ENCODE peak calls at places on chromosome 15, in ten cellular contexts. Q is CD4-positive, alpha-beta T cell; G is lower leg skin; M is GM23338; C is spleen; O is body of pancreas; N is coronary artery; J is breast epithelium; Y is fibroblast of pulmonary artery; F is cardiac fibroblast. D is an unnamed sample.

GRCh38 chr15:101358895-101359294 is 63.8 kb upstream of the SNRPA1 start:
- DNase-seq in Q (no peak), G (peak), M (peak), C (no peak), O (no peak), N (no peak), J (no peak), Y (no peak), F (no peak), D (no peak)

GRCh38 chr15:69592954-69593353 is 140.3 kb downstream of the RPLP1 start:
- DNase-seq in Q (no peak), G (no peak), M (no peak), C (no peak), O (no peak), N (no peak), J (no peak), Y (no peak), F (no peak), D (no peak)

GRCh38 chr15:66255293-66255676 is 1.7 kb upstream of the MEGF11 start:
- DNase-seq in Q (no peak), G (no peak), M (no peak), C (no peak), O (no peak), N (no peak), J (no peak), Y (no peak), F (no peak), D (no peak)

GRCh38 chr15:95770191-95770590 is 560.3 kb upstream of the NR2F2 start:
- DNase-seq in Q (no peak), G (no peak), M (peak), C (no peak), O (no peak), N (no peak), J (no peak), Y (peak), F (peak), D (no peak)

GRCh38 chr15:58346361-58346760 is 85.4 kb upstream of the LIPC start:
- DNase-seq in Q (no peak), G (no peak), M (peak), C (no peak), O (no peak), N (no peak), J (no peak), Y (peak), F (peak), D (no peak)

GRCh38 chr15:66839511-66840112 is 137.6 kb downstream of the SMAD6 start:
- DNase-seq in Q (no peak), G (no peak), M (no peak), C (peak), O (no peak), N (no peak), J (no peak), Y (no peak), F (peak), D (no peak)

GRCh38 chr15:42083916-42084315 is 10.4 kb downstream of the PLA2G4D start:
- DNase-seq in Q (no peak), G (peak), M (no peak), C (no peak), O (no peak), N (peak), J (peak), Y (no peak), F (no peak), D (no peak)

GRCh38 chr15:39599871-39600270 is 19.0 kb downstream of the THBS1 start:
- DNase-seq in Q (no peak), G (no peak), M (no peak), C (no peak), O (no peak), N (no peak), J (no peak), Y (peak), F (peak), D (no peak)

GRCh38 chr15:92021765-92022164 is 168.3 kb downstream of the SLCO3A1 start:
- DNase-seq in Q (no peak), G (no peak), M (no peak), C (no peak), O (no peak), N (no peak), J (no peak), Y (no peak), F (no peak), D (no peak)

GRCh38 chr15:38684461-38685000 is 119.9 kb upstream of the RASGRP1 start:
- DNase-seq in Q (no peak), G (no peak), M (no peak), C (no peak), O (no peak), N (no peak), J (no peak), Y (no peak), F (no peak), D (no peak)

GRCh38 chr15:74398183-74398582 is 30.7 kb upstream of the CYP11A1 start:
- DNase-seq in Q (no peak), G (no peak), M (no peak), C (no peak), O (no peak), N (no peak), J (no peak), Y (no peak), F (no peak), D (no peak)

GRCh38 chr15:48358681-48359152 is 27.5 kb downstream of the DUT start:
- DNase-seq in Q (no peak), G (no peak), M (no peak), C (no peak), O (no peak), N (no peak), J (no peak), Y (peak), F (peak), D (no peak)

GRCh38 chr15:39404767-39405173 is 176.1 kb upstream of the THBS1 start:
- DNase-seq in Q (no peak), G (no peak), M (no peak), C (no peak), O (no peak), N (no peak), J (no peak), Y (peak), F (peak), D (no peak)

GRCh38 chr15:52010633-52011595 is 8.1 kb upstream of the MAPK6 start:
- DNase-seq in Q (no peak), G (no peak), M (no peak), C (no peak), O (peak), N (no peak), J (peak), Y (peak), F (peak), D (no peak)

GRCh38 chr15:57686657-57687056 is 19.9 kb upstream of the POLR2M start:
- DNase-seq in Q (no peak), G (no peak), M (no peak), C (no peak), O (no peak), N (no peak), J (no peak), Y (no peak), F (peak), D (no peak)

GRCh38 chr15:62403164-62403809 is 238.2 kb upstream of the C2CD4B start:
- DNase-seq in Q (no peak), G (no peak), M (peak), C (no peak), O (no peak), N (no peak), J (no peak), Y (peak), F (peak), D (no peak)

DNA sequence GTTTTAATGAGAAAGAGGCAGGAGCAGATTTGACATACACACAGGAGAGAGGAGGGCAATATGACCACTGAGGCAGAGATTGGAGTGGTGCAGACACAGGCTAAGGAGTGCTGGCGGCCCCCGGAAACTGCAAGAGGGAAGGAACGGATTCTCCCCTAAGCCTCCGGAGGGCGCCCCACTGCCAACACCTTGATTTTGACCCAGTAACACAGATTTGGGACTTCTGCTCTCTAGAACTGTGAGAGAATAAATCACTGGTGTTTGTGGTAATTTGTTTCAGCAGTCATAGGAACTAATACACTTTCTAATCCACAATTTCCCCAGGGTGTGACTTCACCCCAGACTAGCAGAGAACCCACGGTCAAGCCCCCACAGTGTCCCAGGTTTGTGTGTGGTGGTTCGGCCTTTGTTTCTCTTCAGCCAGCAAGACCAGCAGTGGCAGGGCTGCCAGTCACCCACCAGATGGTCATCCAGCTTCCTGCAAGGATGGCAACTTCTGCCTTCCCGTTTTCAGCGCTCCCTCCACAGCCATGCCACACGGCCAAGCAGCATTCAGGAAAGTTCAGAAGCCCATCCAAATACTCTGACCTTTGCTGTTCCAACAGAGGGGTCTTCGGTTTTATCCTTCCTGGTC is 23.6 kb upstream of the TSPAN3 start:
- DNase-seq in Q (no peak), G (no peak), M (peak), C (no peak), O (no peak), N (no peak), J (no peak), Y (no peak), F (no peak), D (peak)
- TF ChIP-seq CTCF in Q (no peak), G (no peak), M (peak), C (no peak), O (no peak), N (no peak), J (no peak), Y (peak), F (peak), D (peak)

DNA sequence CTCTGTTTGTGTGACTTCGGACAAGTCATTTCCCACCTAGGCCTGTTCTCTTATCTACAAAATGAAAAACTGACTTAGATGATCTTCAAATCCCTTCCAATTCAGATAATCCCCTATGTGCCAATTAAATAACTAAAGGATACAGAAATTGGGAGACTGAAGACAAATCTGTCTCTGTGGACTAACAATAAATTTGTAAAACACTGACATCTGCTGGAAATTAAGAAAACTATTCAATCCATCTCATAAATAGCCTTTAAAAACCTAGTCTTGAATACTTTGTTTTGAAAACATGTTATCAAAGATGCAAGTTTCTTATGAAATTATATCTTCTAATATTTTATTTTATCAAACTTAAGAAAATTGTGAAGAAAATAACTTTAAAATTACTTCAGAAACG is 38.3 kb downstream of the MTHFS start:
- DNase-seq in Q (no peak), G (no peak), M (no peak), C (no peak), O (no peak), N (no peak), J (no peak), Y (peak), F (peak), D (no peak)
- TF ChIP-seq CTCF in Q (no peak), G (no peak), M (no peak), C (no peak), O (no peak), N (no peak), J (no peak), Y (peak), F (no peak), D (peak)

DNA sequence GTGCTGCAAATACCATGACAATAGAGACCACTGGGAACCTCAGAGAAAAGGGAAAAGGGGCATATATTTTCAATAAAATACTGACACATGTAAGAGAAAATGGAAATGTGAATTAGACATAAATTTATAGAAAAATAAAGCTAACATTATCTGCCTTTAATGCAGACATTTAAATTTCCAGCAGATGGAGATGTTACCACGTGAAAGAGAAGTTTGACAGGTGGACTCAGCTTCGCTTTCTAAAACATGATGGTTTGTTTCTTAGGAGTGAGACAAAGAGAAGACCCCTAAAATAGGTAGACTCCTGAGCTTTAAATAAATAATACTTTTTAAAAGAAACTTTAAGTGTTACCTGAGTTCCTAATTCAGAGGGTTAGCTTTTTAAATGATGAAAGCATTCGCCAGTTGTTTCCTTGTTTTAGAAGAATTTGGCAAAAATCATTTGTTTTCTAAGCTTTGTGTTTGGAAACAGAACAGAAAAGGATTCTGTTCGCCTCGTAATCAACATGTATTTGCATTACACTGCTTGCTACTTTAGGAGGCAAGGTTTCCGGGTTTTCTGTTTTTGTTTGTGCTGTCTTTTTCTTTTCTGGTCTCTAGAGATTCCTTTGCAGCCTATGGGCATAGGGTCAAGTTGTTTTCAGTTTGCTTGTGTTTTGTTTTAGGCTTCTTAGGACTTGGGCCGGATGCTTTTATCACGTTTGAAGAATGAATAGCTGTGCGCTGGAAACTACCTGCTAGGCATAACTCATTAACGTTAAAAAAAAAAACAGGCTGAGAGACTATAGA is 271.4 kb downstream of the THSD4 start:
- DNase-seq in Q (no peak), G (no peak), M (peak), C (no peak), O (no peak), N (no peak), J (no peak), Y (peak), F (peak), D (no peak)
- TF ChIP-seq CTCF in Q (peak), G (no peak), M (peak), C (no peak), O (peak), N (peak), J (peak), Y (peak), F (no peak), D (peak)

GRCh38 chr15:43876872-43877271 is 50.1 kb downstream of the WDR76 start:
- DNase-seq in Q (no peak), G (peak), M (no peak), C (no peak), O (no peak), N (no peak), J (no peak), Y (no peak), F (no peak), D (no peak)

GRCh38 chr15:43873651-43874050 is 46.8 kb downstream of the WDR76 start:
- DNase-seq in Q (no peak), G (no peak), M (peak), C (no peak), O (no peak), N (no peak), J (no peak), Y (no peak), F (no peak), D (no peak)

GRCh38 chr15:43868412-43868811 is 41.6 kb downstream of the WDR76 start:
- DNase-seq in Q (no peak), G (no peak), M (no peak), C (no peak), O (no peak), N (no peak), J (no peak), Y (peak), F (peak), D (no peak)

GRCh38 chr15:43871835-43872234 is 45.0 kb downstream of the WDR76 start:
- DNase-seq in Q (no peak), G (no peak), M (no peak), C (no peak), O (no peak), N (no peak), J (no peak), Y (no peak), F (no peak), D (no peak)

GRCh38 chr15:43872416-43873020 is 45.7 kb downstream of the WDR76 start:
- DNase-seq in Q (no peak), G (no peak), M (peak), C (no peak), O (peak), N (no peak), J (no peak), Y (peak), F (peak), D (no peak)
- TF ChIP-seq CTCF in Q (peak), G (no peak), M (peak), C (no peak), O (peak), N (peak), J (peak), Y (peak), F (peak), D (peak)

GRCh38 chr15:63504979-63505841 is 817 bp downstream of the USP3 start:
- DNase-seq in Q (peak), G (peak), M (peak), C (peak), O (peak), N (no peak), J (peak), Y (peak), F (peak), D (no peak)
- TF ChIP-seq CTCF in Q (peak), G (peak), M (peak), C (peak), O (peak), N (no peak), J (peak), Y (peak), F (peak), D (peak)